ENCODE peak calls at places on chromosomes 2 and 18, in five cellular contexts. One of them, this sample, is unnamed.

GRCh38 chr18:74652392-74652988 is 54.8 kb downstream of the ZNF407 start:
- DNase-seq in fibroblast of lung: peak; percentile 74
- DNase-seq in adipocyte: peak; percentile 87
- DNase-seq in tibial artery: no peak
- DNase-seq in dorsolateral prefrontal cortex: no peak
- DNase-seq in this sample: peak; percentile 5

GRCh38 chr18:11981633-11982366 is 493 bp downstream of the IMPA2 start:
- DNase-seq in fibroblast of lung: peak; percentile 30
- DNase-seq in adipocyte: peak; percentile 47
- DNase-seq in tibial artery: peak; percentile 70
- DNase-seq in dorsolateral prefrontal cortex: no peak
- DNase-seq in this sample: no peak

GRCh38 chr2:74148457-74149248 is 941 bp upstream of the BOLA3 start:
- DNase-seq in fibroblast of lung: no peak
- DNase-seq in adipocyte: no peak
- DNase-seq in tibial artery: no peak
- DNase-seq in dorsolateral prefrontal cortex: no peak
- DNase-seq in this sample: no peak

GRCh38 chr2:239276813-239277193 is 124.0 kb downstream of the HDAC4 start:
- DNase-seq in fibroblast of lung: no peak
- DNase-seq in adipocyte: no peak
- DNase-seq in tibial artery: no peak
- DNase-seq in dorsolateral prefrontal cortex: no peak
- DNase-seq in this sample: no peak

GRCh38 chr2:198098918-198099317 is 294.5 kb downstream of the PLCL1 start:
- DNase-seq in fibroblast of lung: no peak
- DNase-seq in adipocyte: peak; percentile 13
- DNase-seq in tibial artery: no peak
- DNase-seq in dorsolateral prefrontal cortex: peak; percentile 22
- DNase-seq in this sample: no peak

GRCh38 chr2:236171213-236172201 is 3.3 kb upstream of the GBX2 start:
- DNase-seq in fibroblast of lung: no peak
- DNase-seq in adipocyte: no peak
- DNase-seq in tibial artery: no peak
- DNase-seq in dorsolateral prefrontal cortex: no peak
- DNase-seq in this sample: no peak

GRCh38 chr2:232075859-232076258 is 114.3 kb downstream of the DIS3L2 start:
- DNase-seq in fibroblast of lung: no peak
- DNase-seq in adipocyte: no peak
- DNase-seq in tibial artery: no peak
- DNase-seq in dorsolateral prefrontal cortex: no peak
- DNase-seq in this sample: no peak

GRCh38 chr18:64017870-64018269 is 48.0 kb downstream of the SERPINB8 start:
- DNase-seq in fibroblast of lung: peak; percentile 39
- DNase-seq in adipocyte: peak; percentile 56
- DNase-seq in tibial artery: no peak
- DNase-seq in dorsolateral prefrontal cortex: no peak
- DNase-seq in this sample: peak; percentile 7

GRCh38 chr2:166539340-166540162 is 45.5 kb upstream of the SCN7A start:
- DNase-seq in fibroblast of lung: peak; percentile 90
- DNase-seq in adipocyte: peak; percentile 91
- DNase-seq in tibial artery: no peak
- DNase-seq in dorsolateral prefrontal cortex: no peak
- DNase-seq in this sample: peak; percentile 28

GRCh38 chr2:86443601-86444000 is 2.4 kb downstream of the KDM3A start:
- DNase-seq in fibroblast of lung: no peak
- DNase-seq in adipocyte: no peak
- DNase-seq in tibial artery: no peak
- DNase-seq in dorsolateral prefrontal cortex: no peak
- DNase-seq in this sample: no peak

GRCh38 chr2:109128048-109128465 is 948 bp upstream of the SH3RF3 start:
- DNase-seq in fibroblast of lung: peak; percentile 92
- DNase-seq in adipocyte: peak; percentile 96
- DNase-seq in tibial artery: peak; percentile 90
- DNase-seq in dorsolateral prefrontal cortex: peak; percentile 58
- DNase-seq in this sample: no peak

GRCh38 chr2:177285892-177286715 is 21.6 kb upstream of the NFE2L2 start:
- DNase-seq in fibroblast of lung: no peak
- DNase-seq in adipocyte: no peak
- DNase-seq in tibial artery: no peak
- DNase-seq in dorsolateral prefrontal cortex: no peak
- DNase-seq in this sample: no peak

GRCh38 chr2:239215136-239215925 is 185.5 kb downstream of the HDAC4 start:
- DNase-seq in fibroblast of lung: no peak
- DNase-seq in adipocyte: no peak
- DNase-seq in tibial artery: no peak
- DNase-seq in dorsolateral prefrontal cortex: no peak
- DNase-seq in this sample: no peak

GRCh38 chr2:106223347-106223746 is 29.2 kb upstream of the UXS1 start:
- DNase-seq in fibroblast of lung: no peak
- DNase-seq in adipocyte: no peak
- DNase-seq in tibial artery: no peak
- DNase-seq in dorsolateral prefrontal cortex: no peak
- DNase-seq in this sample: no peak

GRCh38 chr2:153872311-153873061 is 764 bp downstream of the GALNT13 start:
- DNase-seq in fibroblast of lung: no peak
- DNase-seq in adipocyte: no peak
- DNase-seq in tibial artery: no peak
- DNase-seq in dorsolateral prefrontal cortex: peak; percentile 23
- DNase-seq in this sample: no peak

GRCh38 chr2:2950403-2950952 is 427.1 kb downstream of the EIPR1 start:
- DNase-seq in fibroblast of lung: no peak
- DNase-seq in adipocyte: no peak
- DNase-seq in tibial artery: no peak
- DNase-seq in dorsolateral prefrontal cortex: no peak
- DNase-seq in this sample: no peak

GRCh38 chr2:229642371-229642770 is 72.0 kb downstream of the DNER start:
- DNase-seq in fibroblast of lung: no peak
- DNase-seq in adipocyte: no peak
- DNase-seq in tibial artery: no peak
- DNase-seq in dorsolateral prefrontal cortex: no peak
- DNase-seq in this sample: no peak

GRCh38 chr18:26091047-26091630 is 726 bp upstream of the SS18 start:
- DNase-seq in fibroblast of lung: no peak
- DNase-seq in adipocyte: peak; percentile 73
- DNase-seq in tibial artery: peak; percentile 81
- DNase-seq in dorsolateral prefrontal cortex: no peak
- DNase-seq in this sample: no peak

GRCh38 chr18:48486762-48487161 is 52.1 kb upstream of the CTIF start:
- DNase-seq in fibroblast of lung: no peak
- DNase-seq in adipocyte: peak; percentile 58
- DNase-seq in tibial artery: no peak
- DNase-seq in dorsolateral prefrontal cortex: no peak
- DNase-seq in this sample: no peak

GRCh38 chr2:61272421-61273070 is 110.6 kb downstream of the C2orf74 start:
- DNase-seq in fibroblast of lung: no peak
- DNase-seq in adipocyte: peak; percentile 52
- DNase-seq in tibial artery: no peak
- DNase-seq in dorsolateral prefrontal cortex: no peak
- DNase-seq in this sample: no peak

GRCh38 chr18:27991391-27991790 is 185.5 kb downstream of the CDH2 start:
- DNase-seq in fibroblast of lung: no peak
- DNase-seq in adipocyte: no peak
- DNase-seq in tibial artery: no peak
- DNase-seq in dorsolateral prefrontal cortex: no peak
- DNase-seq in this sample: no peak

GRCh38 chr2:26957524-26957923 is 12.9 kb upstream of the MAPRE3 start:
- DNase-seq in fibroblast of lung: no peak
- DNase-seq in adipocyte: no peak
- DNase-seq in tibial artery: no peak
- DNase-seq in dorsolateral prefrontal cortex: no peak
- DNase-seq in this sample: no peak

GRCh38 chr2:86081724-86082123 is 24.0 kb downstream of the POLR1A start:
- DNase-seq in fibroblast of lung: no peak
- DNase-seq in adipocyte: no peak
- DNase-seq in tibial artery: no peak
- DNase-seq in dorsolateral prefrontal cortex: no peak
- DNase-seq in this sample: no peak

GRCh38 chr2:96531366-96531765 is 5.2 kb upstream of the ARID5A start:
- DNase-seq in fibroblast of lung: no peak
- DNase-seq in adipocyte: no peak
- DNase-seq in tibial artery: no peak
- DNase-seq in dorsolateral prefrontal cortex: no peak
- DNase-seq in this sample: no peak

GRCh38 chr2:43251171-43251731 is 24.8 kb upstream of the ZFP36L2 start:
- DNase-seq in fibroblast of lung: peak; percentile 83
- DNase-seq in adipocyte: peak; percentile 91
- DNase-seq in tibial artery: peak; percentile 69
- DNase-seq in dorsolateral prefrontal cortex: no peak
- DNase-seq in this sample: no peak

GRCh38 chr2:235851841-235852527 is 316.2 kb downstream of the GBX2 start:
- DNase-seq in fibroblast of lung: no peak
- DNase-seq in adipocyte: no peak
- DNase-seq in tibial artery: no peak
- DNase-seq in dorsolateral prefrontal cortex: peak; percentile 37
- DNase-seq in this sample: no peak

GRCh38 chr18:79882522-79883241 is 68.8 kb downstream of the SLC66A2 start:
- DNase-seq in fibroblast of lung: no peak
- DNase-seq in adipocyte: no peak
- DNase-seq in tibial artery: no peak
- DNase-seq in dorsolateral prefrontal cortex: no peak
- DNase-seq in this sample: no peak

DNA sequence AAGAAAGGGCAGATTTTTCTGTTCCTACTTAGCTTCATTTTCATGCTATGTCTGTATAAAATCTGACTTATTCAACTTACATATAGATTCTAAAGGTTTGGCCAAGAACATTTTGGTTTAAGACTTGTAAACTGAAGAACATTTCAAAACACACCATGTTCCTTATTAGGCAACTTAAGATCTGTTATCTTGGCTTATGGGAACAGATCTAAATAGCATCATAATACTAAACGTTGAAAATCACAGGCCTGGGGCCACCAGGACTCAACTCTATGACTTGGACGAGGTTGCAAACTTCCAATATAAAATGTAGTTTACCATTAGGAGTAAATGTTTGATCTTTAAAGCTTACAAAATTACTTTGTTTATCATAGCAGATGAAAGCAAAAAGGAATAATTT is 8.5 kb downstream of the TCF4 start:
- DNase-seq in fibroblast of lung: peak; percentile 75
- DNase-seq in adipocyte: peak; percentile 67
- DNase-seq in tibial artery: no peak
- DNase-seq in dorsolateral prefrontal cortex: no peak
- DNase-seq in this sample: no peak
- H3K4me3 ChIP-seq in fibroblast of lung: no peak overlapping the region
- H3K4me3 ChIP-seq in adipocyte: no peak overlapping the region
- H3K4me3 ChIP-seq in tibial artery: no peak overlapping the region
- H3K4me3 ChIP-seq in dorsolateral prefrontal cortex: no peak overlapping the region
- H3K4me3 ChIP-seq in this sample: no peak overlapping the region

DNA sequence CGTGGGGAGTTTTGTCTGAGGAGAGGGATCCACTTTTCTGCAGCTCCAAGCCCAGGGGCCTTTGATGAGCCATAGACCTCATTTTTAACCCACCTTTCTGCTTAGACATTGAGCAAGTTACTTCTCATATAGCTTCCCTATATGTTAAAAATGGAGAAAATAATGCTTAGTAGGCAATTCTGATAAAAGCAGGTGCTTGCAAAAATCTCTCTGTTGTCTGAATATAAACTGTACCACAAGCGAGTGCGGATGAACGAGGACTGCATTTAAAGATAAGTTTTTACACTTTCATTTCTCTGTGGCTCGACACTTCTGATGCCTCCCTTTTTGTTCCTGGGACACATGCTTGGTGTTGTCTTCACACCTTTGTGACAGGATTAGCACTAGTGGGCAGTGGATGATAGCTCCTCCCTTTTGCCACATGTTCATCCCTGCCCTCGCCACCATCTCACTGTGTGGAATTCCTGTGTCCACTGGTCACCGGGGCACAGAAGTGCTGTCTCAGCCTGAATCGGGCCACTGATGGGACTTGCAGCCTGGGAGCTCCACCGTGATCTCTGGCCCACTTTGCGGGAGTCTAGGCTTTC is 1.6 kb downstream of the TYMS start:
- DNase-seq in fibroblast of lung: no peak
- DNase-seq in adipocyte: no peak
- DNase-seq in tibial artery: no peak
- DNase-seq in dorsolateral prefrontal cortex: no peak
- DNase-seq in this sample: no peak
- H3K4me3 ChIP-seq in fibroblast of lung: peak overlapping the region; percentile 91
- H3K4me3 ChIP-seq in adipocyte: peak overlapping the region; percentile 93
- H3K4me3 ChIP-seq in tibial artery: peak overlapping the region; percentile 81
- H3K4me3 ChIP-seq in dorsolateral prefrontal cortex: peak overlapping the region; percentile 68
- H3K4me3 ChIP-seq in this sample: peak overlapping the region; percentile 78

GRCh38 chr2:8229546-8229986 is 452.3 kb upstream of the ID2 start:
- DNase-seq in fibroblast of lung: peak; percentile 90
- DNase-seq in adipocyte: peak; percentile 74
- DNase-seq in tibial artery: peak; percentile 88
- DNase-seq in dorsolateral prefrontal cortex: no peak
- DNase-seq in this sample: no peak
- H3K4me3 ChIP-seq in fibroblast of lung: no peak overlapping the region
- H3K4me3 ChIP-seq in adipocyte: peak overlapping the region; percentile 50
- H3K4me3 ChIP-seq in tibial artery: no peak overlapping the region
- H3K4me3 ChIP-seq in dorsolateral prefrontal cortex: no peak overlapping the region
- H3K4me3 ChIP-seq in this sample: no peak overlapping the region

GRCh38 chr2:219498280-219499057 is at the start of gene GMPPA:
- DNase-seq in fibroblast of lung: peak; percentile 99
- DNase-seq in adipocyte: peak; percentile 99
- DNase-seq in tibial artery: peak; percentile 99
- DNase-seq in dorsolateral prefrontal cortex: peak; percentile 79
- DNase-seq in this sample: peak; percentile 96

GRCh38 chr2:219500135-219500534 is 1.4 kb downstream of the GMPPA start:
- DNase-seq in fibroblast of lung: peak; percentile 21
- DNase-seq in adipocyte: peak; percentile 58
- DNase-seq in tibial artery: no peak
- DNase-seq in dorsolateral prefrontal cortex: no peak
- DNase-seq in this sample: no peak

GRCh38 chr2:219497495-219498279 is 1.0 kb upstream of the GMPPA start:
- DNase-seq in fibroblast of lung: peak; percentile 80
- DNase-seq in adipocyte: peak; percentile 89
- DNase-seq in tibial artery: peak; percentile 98
- DNase-seq in dorsolateral prefrontal cortex: peak; percentile 35
- DNase-seq in this sample: no peak

GRCh38 chr2:219499058-219499307 is 292 bp downstream of the GMPPA start:
- DNase-seq in fibroblast of lung: no peak
- DNase-seq in adipocyte: no peak
- DNase-seq in tibial artery: no peak
- DNase-seq in dorsolateral prefrontal cortex: no peak
- DNase-seq in this sample: no peak

DNA sequence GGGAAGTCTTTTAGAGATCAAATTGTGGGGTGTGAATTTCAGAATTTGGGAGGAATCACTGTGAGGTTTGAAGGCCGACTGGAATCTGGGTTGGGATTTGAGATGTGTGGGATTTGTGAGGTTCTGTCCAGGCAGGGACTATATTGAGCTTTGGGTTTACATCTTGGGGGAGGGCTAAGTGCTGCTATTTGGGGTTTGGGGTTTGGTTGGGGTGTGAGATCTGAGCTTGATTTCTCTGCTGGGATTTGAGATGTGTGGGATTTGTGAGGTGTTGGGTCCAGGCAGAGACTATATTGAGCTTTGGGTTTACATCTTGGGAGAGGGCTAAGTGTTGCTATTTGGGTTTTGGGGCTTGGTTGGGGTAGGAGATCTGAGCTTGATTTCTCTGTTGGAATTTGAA is 864 bp downstream of the GMPPA start:
- DNase-seq in fibroblast of lung: no peak
- DNase-seq in adipocyte: no peak
- DNase-seq in tibial artery: no peak
- DNase-seq in dorsolateral prefrontal cortex: no peak
- DNase-seq in this sample: no peak
- H3K4me3 ChIP-seq in fibroblast of lung: peak overlapping the region; percentile 89
- H3K4me3 ChIP-seq in adipocyte: peak overlapping the region; percentile 92
- H3K4me3 ChIP-seq in tibial artery: peak overlapping the region; percentile 73
- H3K4me3 ChIP-seq in dorsolateral prefrontal cortex: peak overlapping the region; percentile 83
- H3K4me3 ChIP-seq in this sample: peak overlapping the region; percentile 82